ENCODE peak calls at places on chromosomes 12 and 14, in five cellular contexts. B is SK-N-SH, X is heart right ventricle, H is small intestine, T is gastrocnemius medialis. O is an unnamed sample.
A peak's percentile ranks its signal among the peaks of the same experiment; 100 is the strongest.

GRCh38 chr12:103955811-103956514 is 9.7 kb upstream of the TDG start:
- DNase-seq in X (no peak), H (no peak), B (peak; percentile 18), T (no peak), O (no peak)

GRCh38 chr14:88323520-88324199 is 591 bp upstream of the KCNK10 start:
- DNase-seq in T (no peak), H (no peak), X (peak; percentile 11), B (peak; percentile 82), O (peak; percentile 57)

GRCh38 chr12:124008629-124009028 is 35.6 kb downstream of the ZNF664 start:
- DNase-seq in T (no peak), X (no peak), H (no peak), B (no peak), O (no peak)

GRCh38 chr14:75981826-75982723 is at the start of gene TGFB3:
- DNase-seq in H (peak; percentile 78), B (peak; percentile 90), T (peak; percentile 84), X (peak; percentile 84), O (peak; percentile 84)

GRCh38 chr12:124993568-124994434 is at the start of gene BRI3BP:
- DNase-seq in B (peak; percentile 91), H (peak; percentile 73), X (peak; percentile 74), T (no peak), O (peak; percentile 72)

GRCh38 chr12:54140958-54141388 is 47.8 kb downstream of the SMUG1 start:
- DNase-seq in H (no peak), X (no peak), B (no peak), T (peak; percentile 29), O (peak; percentile 79)

GRCh38 chr14:29805415-29806123 is 122.1 kb downstream of the PRKD1 start:
- DNase-seq in B (no peak), X (peak; percentile 53), T (peak; percentile 40), H (peak; percentile 90), O (no peak)

GRCh38 chr12:48814313-48815280 is 3.7 kb upstream of the CACNB3 start:
- DNase-seq in T (peak; percentile 69), H (peak; percentile 85), B (peak; percentile 96), X (peak; percentile 89), O (peak; percentile 79)

GRCh38 chr12:124747426-124748161 is 116.1 kb downstream of the SCARB1 start:
- DNase-seq in H (peak; percentile 80), T (no peak), X (no peak), B (no peak), O (peak; percentile 24)

GRCh38 chr12:18521461-18521860 is 216.4 kb downstream of the PLCZ1 start:
- DNase-seq in X (no peak), H (no peak), B (no peak), T (no peak), O (peak; percentile 6)

GRCh38 chr12:18522806-18523205 is 215.0 kb downstream of the PLCZ1 start:
- DNase-seq in H (no peak), T (no peak), X (no peak), B (no peak), O (no peak)
- H3K4me3 ChIP-seq in H (no peak overlapping the region), T (no peak overlapping the region), X (no peak overlapping the region), B (no peak overlapping the region), O (no peak overlapping the region)

GRCh38 chr14:101964297-101965144 is at the start of gene DYNC1H1:
- DNase-seq in H (peak; percentile 90), B (peak; percentile 96), T (peak; percentile 92), X (peak; percentile 97), O (peak; percentile 88)
- H3K27ac ChIP-seq in H (peak within 1 kb of the TSS; percentile 88), B (peak within 1 kb of the TSS; percentile 83), T (peak within 1 kb of the TSS; percentile 98), X (peak within 1 kb of the TSS; percentile 97), O (peak within 1 kb of the TSS; percentile 92)

DNA sequence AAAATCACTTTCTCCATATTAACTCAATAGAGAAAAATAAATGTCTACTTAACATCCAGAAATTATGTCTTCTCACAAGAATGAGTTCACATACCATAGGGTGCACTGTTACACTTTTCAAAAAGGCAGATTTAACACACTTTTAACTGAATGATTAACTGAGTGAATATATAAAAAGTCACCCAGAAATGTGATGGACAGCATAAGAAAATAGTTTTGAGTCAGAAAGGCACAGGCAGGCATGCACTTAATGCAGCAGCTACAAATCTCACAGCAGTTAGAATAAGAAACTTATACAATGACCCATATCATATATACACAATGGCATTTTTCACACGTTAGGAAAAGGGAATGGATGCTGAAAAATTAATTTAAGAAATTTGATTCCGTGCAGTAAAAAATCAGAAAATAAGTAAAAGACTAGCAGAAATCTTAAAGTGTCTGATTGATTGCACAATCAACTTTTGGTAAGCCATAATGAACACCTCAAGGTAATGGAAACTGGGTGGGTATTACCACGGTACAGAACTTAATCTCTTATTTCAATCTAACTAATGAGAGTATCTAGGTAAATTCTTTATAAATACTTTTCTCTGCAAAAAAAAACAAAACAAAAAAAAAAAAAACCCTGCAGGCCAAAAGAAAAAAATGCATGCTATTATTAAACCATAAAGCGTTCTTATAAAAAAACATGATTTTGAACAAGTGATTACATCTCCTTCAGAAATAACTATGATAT is 3.5 kb downstream of the MED13L start:
- DNase-seq in H (no peak), T (no peak), B (no peak), X (no peak), O (no peak)
- H3K4me3 ChIP-seq in H (no peak overlapping the region), T (no peak overlapping the region), B (peak overlapping the region; percentile 42), X (no peak overlapping the region), O (no peak overlapping the region)

DNA sequence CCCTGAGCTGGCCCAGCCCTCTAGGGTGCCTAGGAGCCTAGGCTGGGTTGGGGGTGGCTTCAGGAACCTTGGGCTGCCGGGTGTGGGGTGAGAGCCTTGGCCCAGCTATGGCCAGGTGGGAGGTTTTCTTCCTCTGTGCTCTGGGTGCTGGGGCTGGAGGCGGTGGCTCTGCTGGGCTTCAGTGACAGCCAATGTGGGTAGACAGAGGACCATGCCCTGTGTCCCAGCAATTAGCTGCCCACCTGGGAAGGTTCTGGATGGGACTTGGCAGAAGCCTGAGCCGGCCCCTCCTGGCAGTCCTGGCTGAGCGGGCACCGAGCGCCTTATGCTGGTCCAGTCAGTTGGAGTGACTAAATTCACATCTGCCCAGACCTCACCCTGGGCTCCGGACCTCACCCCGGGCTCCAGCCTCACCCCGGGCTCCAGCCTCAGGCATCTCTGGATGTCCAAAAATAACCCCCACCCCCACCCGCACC is 46.8 kb downstream of the CYP46A1 start:
- DNase-seq in T (peak; percentile 10), B (no peak), X (no peak), H (no peak), O (no peak)
- H3K27ac ChIP-seq in T (no peak overlapping the region), B (no peak overlapping the region), X (peak overlapping the region; percentile 76), H (no peak overlapping the region), O (no peak overlapping the region)

O was measured in WERI-Rb-1.